ENCODE peak calls at places on chromosome 3, in five cellular contexts. One of them, this sample, is unnamed.
A peak's percentile ranks its signal among the peaks of the same experiment; 100 is the strongest.

GRCh38 chr3:172840913-172841312 is 90.4 kb downstream of the ECT2 start:
- DNase-seq in pancreas: no peak
- DNase-seq in BJ: no peak
- DNase-seq in A549: no peak
- DNase-seq in cardiac fibroblast: no peak
- DNase-seq in this sample: no peak

GRCh38 chr3:141482250-141482937 is 4.4 kb upstream of the RASA2 start:
- DNase-seq in pancreas: no peak
- DNase-seq in BJ: peak; percentile 76
- DNase-seq in A549: peak; percentile 75
- DNase-seq in cardiac fibroblast: peak; percentile 96
- DNase-seq in this sample: peak; percentile 24

GRCh38 chr3:126557415-126557745 is 1.4 kb downstream of the C3orf22 start:
- DNase-seq in pancreas: no peak
- DNase-seq in BJ: no peak
- DNase-seq in A549: no peak
- DNase-seq in cardiac fibroblast: no peak
- DNase-seq in this sample: no peak

GRCh38 chr3:190677001-190677400 is 163.1 kb downstream of the IL1RAP start:
- DNase-seq in pancreas: no peak
- DNase-seq in BJ: no peak
- DNase-seq in A549: no peak
- DNase-seq in cardiac fibroblast: peak; percentile 39
- DNase-seq in this sample: no peak

GRCh38 chr3:172511783-172512357 is 11.4 kb downstream of the TNFSF10 start:
- DNase-seq in pancreas: no peak
- DNase-seq in BJ: no peak
- DNase-seq in A549: no peak
- DNase-seq in cardiac fibroblast: no peak
- DNase-seq in this sample: no peak

GRCh38 chr3:52280046-52280445 is 1.6 kb upstream of the WDR82 start:
- DNase-seq in pancreas: no peak
- DNase-seq in BJ: no peak
- DNase-seq in A549: no peak
- DNase-seq in cardiac fibroblast: peak; percentile 53
- DNase-seq in this sample: no peak

GRCh38 chr3:170751083-170751893 is 118.7 kb downstream of the RPL22L1 start:
- DNase-seq in pancreas: peak; percentile 44
- DNase-seq in BJ: peak; percentile 59
- DNase-seq in A549: peak; percentile 9
- DNase-seq in cardiac fibroblast: peak; percentile 98
- DNase-seq in this sample: peak; percentile 97

GRCh38 chr3:115658337-115659181 is 35.2 kb downstream of the GAP43 start:
- DNase-seq in pancreas: peak; percentile 67
- DNase-seq in BJ: peak; percentile 31
- DNase-seq in A549: peak; percentile 48
- DNase-seq in cardiac fibroblast: peak; percentile 90
- DNase-seq in this sample: peak; percentile 56

GRCh38 chr3:145197051-145197562 is 963.9 kb downstream of the PLOD2 start:
- DNase-seq in pancreas: no peak
- DNase-seq in BJ: no peak
- DNase-seq in A549: no peak
- DNase-seq in cardiac fibroblast: no peak
- DNase-seq in this sample: no peak

GRCh38 chr3:8650583-8651416 is 6.2 kb upstream of the SSUH2 start:
- DNase-seq in pancreas: no peak
- DNase-seq in BJ: no peak
- DNase-seq in A549: no peak
- DNase-seq in cardiac fibroblast: no peak
- DNase-seq in this sample: no peak

GRCh38 chr3:53132347-53132746 is 2.1 kb upstream of the RFT1 start:
- DNase-seq in pancreas: no peak
- DNase-seq in BJ: no peak
- DNase-seq in A549: no peak
- DNase-seq in cardiac fibroblast: peak; percentile 9
- DNase-seq in this sample: no peak

GRCh38 chr3:127206154-127206553 is 13.2 kb downstream of the PRR23E start:
- DNase-seq in pancreas: no peak
- DNase-seq in BJ: no peak
- DNase-seq in A549: no peak
- DNase-seq in cardiac fibroblast: no peak
- DNase-seq in this sample: no peak

GRCh38 chr3:140854961-140855360 is 86.7 kb upstream of the SLC25A36 start:
- DNase-seq in pancreas: no peak
- DNase-seq in BJ: no peak
- DNase-seq in A549: no peak
- DNase-seq in cardiac fibroblast: no peak
- DNase-seq in this sample: no peak

GRCh38 chr3:184812845-184813157 is 835 bp downstream of the VPS8 start:
- DNase-seq in pancreas: no peak
- DNase-seq in BJ: no peak
- DNase-seq in A549: no peak
- DNase-seq in cardiac fibroblast: no peak
- DNase-seq in this sample: no peak

GRCh38 chr3:184815046-184815930 is 3.3 kb downstream of the VPS8 start:
- DNase-seq in pancreas: no peak
- DNase-seq in BJ: peak; percentile 24
- DNase-seq in A549: no peak
- DNase-seq in cardiac fibroblast: peak; percentile 83
- DNase-seq in this sample: peak; percentile 26

GRCh38 chr3:184814214-184814613 is 2.2 kb downstream of the VPS8 start:
- DNase-seq in pancreas: no peak
- DNase-seq in BJ: no peak
- DNase-seq in A549: no peak
- DNase-seq in cardiac fibroblast: peak; percentile 19
- DNase-seq in this sample: no peak

GRCh38 chr3:184813357-184813756 is 1.4 kb downstream of the VPS8 start:
- DNase-seq in pancreas: no peak
- DNase-seq in BJ: no peak
- DNase-seq in A549: no peak
- DNase-seq in cardiac fibroblast: no peak
- DNase-seq in this sample: no peak

DNA sequence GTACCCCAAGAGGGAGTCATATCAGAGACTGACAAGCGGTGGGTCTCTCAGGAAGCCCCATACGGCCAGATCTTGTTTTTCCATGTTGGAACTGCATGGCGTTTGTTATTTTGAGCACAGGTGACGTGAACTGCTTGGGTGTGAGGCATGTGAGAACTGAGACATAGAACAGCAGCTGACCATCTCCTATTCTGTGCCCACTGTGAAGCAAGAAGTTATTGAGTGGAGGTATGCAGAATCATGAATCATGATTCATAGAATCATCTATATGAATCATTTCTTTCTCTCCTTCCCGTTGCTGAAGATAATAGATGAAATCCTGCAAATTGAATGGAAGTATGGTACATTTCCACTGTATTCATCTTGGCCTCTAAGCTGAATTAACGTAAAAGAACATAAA is 4.7 kb downstream of the VPS8 start:
- DNase-seq in pancreas: no peak
- DNase-seq in BJ: no peak
- DNase-seq in A549: no peak
- DNase-seq in cardiac fibroblast: peak; percentile 55
- DNase-seq in this sample: no peak
- H3K4me3 ChIP-seq in pancreas: no peak overlapping the region
- H3K4me3 ChIP-seq in BJ: no peak overlapping the region
- H3K4me3 ChIP-seq in A549: no peak overlapping the region
- H3K4me3 ChIP-seq in cardiac fibroblast: no peak overlapping the region
- H3K4me3 ChIP-seq in this sample: no peak overlapping the region

GRCh38 chr3:42652251-42652610 is 1.3 kb upstream of the ZBTB47 start:
- DNase-seq in pancreas: no peak
- DNase-seq in BJ: no peak
- DNase-seq in A549: no peak
- DNase-seq in cardiac fibroblast: no peak
- DNase-seq in this sample: no peak
- H3K4me3 ChIP-seq in pancreas: peak overlapping the region; percentile 84
- H3K4me3 ChIP-seq in BJ: peak overlapping the region; percentile 21
- H3K4me3 ChIP-seq in A549: no peak overlapping the region
- H3K4me3 ChIP-seq in cardiac fibroblast: peak overlapping the region; percentile 84
- H3K4me3 ChIP-seq in this sample: peak overlapping the region; percentile 74

GRCh38 chr3:152382312-152383135 is 113.8 kb downstream of the MBNL1 start:
- DNase-seq in pancreas: no peak
- DNase-seq in BJ: no peak
- DNase-seq in A549: no peak
- DNase-seq in cardiac fibroblast: peak; percentile 48
- DNase-seq in this sample: no peak

GRCh38 chr3:152385761-152386160 is 117.0 kb downstream of the MBNL1 start:
- DNase-seq in pancreas: no peak
- DNase-seq in BJ: peak; percentile 80
- DNase-seq in A549: no peak
- DNase-seq in cardiac fibroblast: peak; percentile 83
- DNase-seq in this sample: peak; percentile 31

GRCh38 chr3:152381881-152382295 is 113.2 kb downstream of the MBNL1 start:
- DNase-seq in pancreas: no peak
- DNase-seq in BJ: no peak
- DNase-seq in A549: no peak
- DNase-seq in cardiac fibroblast: no peak
- DNase-seq in this sample: no peak

GRCh38 chr3:152384412-152384811 is 115.7 kb downstream of the MBNL1 start:
- DNase-seq in pancreas: no peak
- DNase-seq in BJ: no peak
- DNase-seq in A549: no peak
- DNase-seq in cardiac fibroblast: no peak
- DNase-seq in this sample: no peak

DNA sequence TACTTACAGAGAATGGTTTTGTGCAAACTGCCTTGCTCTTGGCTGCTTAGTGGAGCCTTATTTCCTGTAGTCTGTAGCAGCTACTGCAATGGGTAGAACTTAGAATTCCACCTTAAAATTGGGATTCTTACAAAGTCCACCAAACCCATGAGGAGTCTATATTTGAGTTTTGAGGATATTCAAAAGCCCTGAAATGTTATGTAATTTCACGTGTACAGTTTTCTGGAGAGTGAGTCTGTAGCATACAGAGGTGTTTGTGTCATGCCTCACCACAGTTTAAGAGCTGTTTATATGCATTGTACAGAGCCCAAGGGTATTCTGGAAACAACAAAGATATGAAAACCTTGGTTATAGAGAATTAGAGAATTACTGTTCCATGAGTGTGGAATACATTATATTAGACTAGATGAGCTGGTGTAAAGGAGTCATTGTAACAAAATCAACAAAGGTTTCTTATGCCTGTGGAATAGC is 114.4 kb downstream of the MBNL1 start:
- DNase-seq in pancreas: no peak
- DNase-seq in BJ: no peak
- DNase-seq in A549: no peak
- DNase-seq in cardiac fibroblast: no peak
- DNase-seq in this sample: no peak
- H3K4me3 ChIP-seq in pancreas: no peak overlapping the region
- H3K4me3 ChIP-seq in BJ: no peak overlapping the region
- H3K4me3 ChIP-seq in A549: peak overlapping the region; percentile 35
- H3K4me3 ChIP-seq in cardiac fibroblast: peak overlapping the region; percentile 29
- H3K4me3 ChIP-seq in this sample: no peak overlapping the region

DNA sequence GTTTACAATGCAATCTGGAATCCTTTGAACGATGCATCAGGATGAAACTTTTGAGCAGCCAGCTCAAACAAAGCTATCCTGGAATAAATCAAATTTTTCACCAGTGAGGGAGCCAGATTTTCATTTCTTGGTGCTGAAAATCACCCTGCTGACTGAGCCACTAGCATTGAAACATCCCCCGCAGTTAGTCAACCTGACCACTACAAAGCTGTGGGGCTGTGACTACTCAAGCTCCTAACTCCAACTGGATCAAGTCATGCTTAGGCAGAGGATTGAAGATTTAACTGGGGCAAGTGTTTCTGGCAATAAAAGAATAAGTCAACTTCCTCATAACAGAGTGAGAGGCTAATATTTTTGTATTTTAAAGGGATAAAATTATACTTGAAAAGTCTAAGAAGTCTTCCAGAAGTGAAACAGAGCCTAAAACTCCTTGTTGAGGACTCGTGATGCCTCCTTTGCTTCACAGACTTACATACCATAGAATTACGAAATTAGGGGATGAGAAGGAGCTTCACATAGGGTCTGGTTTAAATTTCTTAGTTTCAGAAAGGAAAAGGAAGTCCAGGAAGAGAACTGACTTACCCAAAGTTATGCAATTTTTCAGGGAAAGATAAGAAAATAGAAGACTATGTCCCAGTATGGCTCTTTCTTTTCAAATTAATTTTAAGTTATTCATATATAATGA is 177.8 kb downstream of the SERPINI1 start:
- DNase-seq in pancreas: no peak
- DNase-seq in BJ: no peak
- DNase-seq in A549: peak; percentile 2
- DNase-seq in cardiac fibroblast: peak; percentile 36
- DNase-seq in this sample: no peak
- H3K4me3 ChIP-seq in pancreas: no peak overlapping the region
- H3K4me3 ChIP-seq in BJ: no peak overlapping the region
- H3K4me3 ChIP-seq in A549: no peak overlapping the region
- H3K4me3 ChIP-seq in cardiac fibroblast: no peak overlapping the region
- H3K4me3 ChIP-seq in this sample: no peak overlapping the region

DNA sequence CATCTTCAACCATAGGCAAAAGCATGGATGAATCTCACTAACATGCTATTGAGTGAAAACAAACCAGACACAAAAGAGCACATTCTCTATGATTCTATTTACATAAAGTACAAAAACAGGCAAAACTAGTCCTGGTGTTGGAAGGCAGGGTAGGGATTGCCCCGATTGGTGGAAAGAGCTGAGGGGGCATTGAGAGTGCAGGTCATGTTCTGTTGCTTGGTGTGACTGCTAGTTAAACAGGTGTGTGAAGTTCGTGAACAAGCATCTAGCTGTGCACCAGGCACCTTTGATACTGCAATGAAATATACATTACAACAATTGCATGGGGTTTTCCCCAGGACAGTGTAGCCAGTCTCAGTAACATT is 26.3 kb upstream of the THRB start:
- DNase-seq in pancreas: no peak
- DNase-seq in BJ: no peak
- DNase-seq in A549: no peak
- DNase-seq in cardiac fibroblast: no peak
- DNase-seq in this sample: no peak
- H3K4me3 ChIP-seq in pancreas: peak overlapping the region; percentile 85
- H3K4me3 ChIP-seq in BJ: peak overlapping the region; percentile 59
- H3K4me3 ChIP-seq in A549: peak overlapping the region; percentile 73
- H3K4me3 ChIP-seq in cardiac fibroblast: peak overlapping the region; percentile 56
- H3K4me3 ChIP-seq in this sample: peak overlapping the region; percentile 49

DNA sequence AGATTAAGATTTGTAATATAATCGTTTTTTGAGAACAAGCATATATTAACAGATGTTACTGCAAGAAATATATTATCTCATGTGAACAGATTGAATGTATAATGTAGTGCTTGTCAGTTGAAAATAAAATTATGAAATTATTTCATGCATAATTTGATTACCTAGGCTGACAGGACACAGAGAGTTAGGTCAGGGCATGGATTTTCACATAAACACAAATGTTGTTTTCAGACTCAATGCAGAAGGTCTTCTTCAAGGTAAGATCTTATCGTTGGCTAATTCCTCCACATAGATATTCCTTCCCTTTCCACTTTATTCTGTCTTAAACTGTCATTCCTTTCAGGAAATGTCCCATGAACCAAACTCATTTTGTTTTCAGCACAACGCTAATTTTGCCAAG is 20.1 kb upstream of the TM4SF1 start:
- DNase-seq in pancreas: no peak
- DNase-seq in BJ: no peak
- DNase-seq in A549: no peak
- DNase-seq in cardiac fibroblast: no peak
- DNase-seq in this sample: no peak
- H3K4me3 ChIP-seq in pancreas: no peak overlapping the region
- H3K4me3 ChIP-seq in BJ: no peak overlapping the region
- H3K4me3 ChIP-seq in A549: no peak overlapping the region
- H3K4me3 ChIP-seq in cardiac fibroblast: no peak overlapping the region
- H3K4me3 ChIP-seq in this sample: no peak overlapping the region

This sample was measured in HFF-Myc.